ENCODE peak calls at places on chromosomes 7 and 10, in four cellular contexts. P is H9, V is fibroblast of lung, X is endodermal cell. Z is an unnamed sample. For H3K9me3, the result is how much of the 10 kb centered on the place peaks cover.

GRCh38 chr7:117169907-117170306 is 153.0 kb downstream of the WNT2 start:
- DNase-seq in P (no peak), V (no peak), X (no peak), Z (peak)

GRCh38 chr10:119103687-119104652 is at the start of gene DENND10:
- DNase-seq in P (peak), V (peak), X (peak), Z (peak)

GRCh38 chr7:156145996-156146395 is 333.7 kb upstream of the SHH start:
- DNase-seq in P (no peak), V (no peak), X (peak), Z (no peak)

GRCh38 chr7:65907501-65908198 is 34.8 kb downstream of the VKORC1L1 start:
- DNase-seq in P (no peak), V (no peak), X (peak), Z (no peak)

GRCh38 chr7:815284-816216 is 16.7 kb upstream of the SUN1 start:
- DNase-seq in P (peak), V (no peak), X (peak), Z (no peak)

GRCh38 chr7:27177795-27178320 is 3.7 kb upstream of the HOXA10 start:
- DNase-seq in P (no peak), V (no peak), X (no peak), Z (no peak)

GRCh38 chr10:129531195-129531968 is 64.3 kb downstream of the MGMT start:
- DNase-seq in P (no peak), V (peak), X (no peak), Z (no peak)

GRCh38 chr7:137454169-137455166 is 110.9 kb upstream of the PTN start:
- DNase-seq in P (no peak), V (peak), X (no peak), Z (peak)

GRCh38 chr10:56346845-56347415 is 14.1 kb downstream of the ZWINT start:
- DNase-seq in P (no peak), V (no peak), X (no peak), Z (peak)

GRCh38 chr7:146116452-146117219 is at the start of gene CNTNAP2:
- DNase-seq in P (peak), V (peak), X (peak), Z (no peak)

GRCh38 chr7:158976468-158976848 is 120.1 kb downstream of the DYNC2I1 start:
- DNase-seq in P (peak), V (no peak), X (peak), Z (no peak)

GRCh38 chr10:14017380-14017943 is 313.3 kb downstream of the FRMD4A start:
- DNase-seq in P (no peak), V (peak), X (no peak), Z (no peak)

GRCh38 chr7:24722386-24723177 is 34.7 kb downstream of the GSDME start:
- DNase-seq in P (peak), V (peak), X (peak), Z (no peak)

GRCh38 chr7:118195837-118196474 is 12.0 kb downstream of the LSM8 start:
- DNase-seq in P (no peak), V (peak), X (peak), Z (peak)

DNA sequence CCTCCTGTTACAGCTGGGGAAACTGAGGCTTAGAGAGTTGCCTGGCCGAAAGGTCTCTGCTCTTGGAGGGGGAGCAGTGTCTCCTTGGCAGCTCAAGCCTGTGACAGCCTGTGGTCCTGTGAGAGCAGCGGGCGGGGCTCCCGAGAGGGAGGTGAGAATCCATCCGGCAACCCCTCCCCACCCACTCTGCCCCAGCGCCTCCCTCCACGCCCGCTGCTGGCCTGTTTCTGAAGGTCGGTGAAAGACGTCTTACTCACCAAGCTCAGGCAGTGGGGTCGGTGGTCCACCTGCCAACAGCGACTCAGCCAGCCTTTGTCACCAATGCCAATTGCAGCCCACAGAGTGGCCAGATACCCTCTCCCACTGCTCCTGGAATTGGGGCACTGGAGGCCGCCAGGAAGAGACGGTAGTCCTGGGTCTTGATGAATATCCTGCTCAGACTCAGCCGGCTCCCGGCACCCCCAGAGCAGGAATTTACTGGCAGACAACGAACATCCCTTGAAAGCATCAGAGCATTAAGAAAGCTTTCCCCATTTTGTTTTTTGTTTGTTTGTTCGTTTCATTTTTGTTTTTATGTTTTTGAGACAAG is 7.4 kb upstream of the TTYH3 start:
- DNase-seq in P (no peak), V (no peak), X (no peak), Z (no peak)
- H3K9ac ChIP-seq in P (no peak), V (no peak), X (no peak), Z (no peak)

GRCh38 chr7:57414415-57414814 is 35.6 kb upstream of the ZNF716 start:
- DNase-seq in P (no peak), V (no peak), X (no peak), Z (no peak)
- H3K9me3 ChIP-seq in P (half or more), V (under half), X (half or more), Z (under half)

GRCh38 chr7:157490465-157490912 is 153.7 kb downstream of the DNAJB6 start:
- DNase-seq in P (no peak), V (peak), X (no peak), Z (peak)
- H3K9ac ChIP-seq in P (no peak), V (no peak), X (no peak), Z (no peak)

DNA sequence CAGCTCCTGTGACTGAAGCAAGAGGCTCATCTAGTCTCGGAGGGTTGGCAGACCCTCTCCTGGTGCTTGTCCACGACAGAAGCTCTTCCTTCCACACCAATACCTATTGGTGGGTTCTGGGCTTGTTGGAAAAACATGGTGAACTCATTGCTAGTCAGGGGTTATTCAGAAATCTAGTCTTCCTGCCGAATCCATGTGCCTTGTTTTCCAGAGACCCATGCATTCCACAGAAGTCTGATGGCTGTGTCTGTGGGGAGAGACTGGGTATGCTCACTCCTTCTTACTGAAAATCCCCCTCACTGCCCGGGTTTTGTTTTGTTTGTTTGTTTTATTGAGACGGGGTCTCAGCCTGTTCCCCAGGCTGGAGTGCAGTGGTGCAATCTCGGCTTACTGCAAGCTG is 138.3 kb downstream of the DNAJB6 start:
- DNase-seq in P (peak), V (no peak), X (peak), Z (no peak)
- H3K9me3 ChIP-seq in P (under half), V (under half), X (under half), Z (under half)

DNA sequence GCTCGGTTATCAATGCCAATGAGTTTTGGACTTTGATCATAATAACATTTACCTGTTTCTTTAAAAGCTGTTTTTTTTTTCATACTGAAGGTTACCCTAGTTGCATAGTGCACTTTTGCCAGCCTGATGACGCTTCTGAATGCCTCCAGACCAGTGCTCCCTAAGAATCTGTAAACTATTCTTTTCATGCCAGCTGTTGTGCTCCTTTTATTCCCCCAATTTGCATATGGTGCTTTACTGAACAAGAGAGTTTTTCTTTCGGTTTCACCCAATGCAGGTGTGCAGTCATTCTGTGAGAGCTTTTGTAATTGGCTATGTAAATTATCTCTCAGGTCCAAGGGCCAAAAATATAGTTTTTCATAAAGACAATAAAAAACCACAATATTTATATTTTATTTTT is 48.1 kb upstream of the GLCCI1 start:
- DNase-seq in P (no peak), V (no peak), X (no peak), Z (peak)
- H3K9ac ChIP-seq in P (no peak), V (no peak), X (no peak), Z (no peak)